ENCODE peak calls at places on chromosomes 4 and X, in seven cellular contexts. Q is NCI-H1092; B is erythroblast; A is occipital lobe; K is T-helper 2 cell; W is activated naive CD8-positive, alpha-beta T cell treated with anti-CD3 and anti-CD28 coated beads, Interleukin-2, amount 50 U/mL, for 24 hours; G is M059J. T is an unnamed sample.

GRCh38 chr4:118322831-118323502 is 29.8 kb downstream of the PRSS12 start:
- DNase-seq in K (no peak), B (no peak), Q (no peak), A (no peak), G (no peak), W (no peak), T (no peak)

GRCh38 chr4:26459756-26460530 is 30.3 kb downstream of the CCKAR start:
- DNase-seq in K (no peak), W (no peak), Q (no peak), G (no peak), B (no peak), A (no peak), T (no peak)

GRCh38 chrX:3425031-3425430 is 78.6 kb upstream of the MXRA5 start:
- DNase-seq in B (no peak), A (no peak), W (no peak), G (no peak), K (no peak), Q (no peak), T (no peak)

GRCh38 chr4:174275101-174275500 is 8.4 kb downstream of the FBXO8 start:
- DNase-seq in K (no peak), A (no peak), W (no peak), Q (no peak), G (no peak), B (no peak), T (no peak)

GRCh38 chr4:87965501-87965975 is 10.0 kb upstream of the SPP1 start:
- DNase-seq in K (no peak), B (no peak), Q (no peak), G (no peak), A (no peak), W (no peak), T (peak)

GRCh38 chrX:53091354-53091753 is 2.6 kb upstream of the KANTR start:
- DNase-seq in Q (no peak), K (no peak), W (no peak), B (no peak), G (no peak), A (no peak), T (no peak)

GRCh38 chrX:54922547-54922946 is 1.9 kb downstream of the TRO start:
- DNase-seq in K (no peak), A (no peak), Q (no peak), W (no peak), G (no peak), B (no peak), T (no peak)

GRCh38 chrX:153582896-153583295 is 16.0 kb downstream of the CCNQ start:
- DNase-seq in W (peak), B (no peak), G (no peak), K (peak), Q (no peak), A (no peak), T (no peak)

GRCh38 chr4:123821861-123822260 is 425.3 kb downstream of the SPRY1 start:
- DNase-seq in W (no peak), K (no peak), A (no peak), B (no peak), G (peak), Q (no peak), T (peak)

GRCh38 chrX:41802958-41803357 is 79.0 kb downstream of the GPR82 start:
- DNase-seq in A (no peak), B (no peak), W (no peak), Q (no peak), K (no peak), G (peak), T (peak)

GRCh38 chrX:63050225-63050624 is 300.9 kb downstream of the SPIN4 start:
- DNase-seq in B (no peak), K (no peak), Q (no peak), A (no peak), W (no peak), G (no peak), T (peak)

GRCh38 chr4:54213812-54214211 is 15.3 kb upstream of the PDGFRA start:
- DNase-seq in W (no peak), G (peak), Q (no peak), K (no peak), B (no peak), A (no peak), T (no peak)

GRCh38 chr4:174592985-174593335 is 70.7 kb upstream of the HPGD start:
- DNase-seq in W (no peak), B (peak), A (no peak), G (peak), Q (no peak), K (no peak), T (no peak)

GRCh38 chrX:33808636-33809035 is 323.5 kb downstream of the FAM47A start:
- DNase-seq in A (no peak), K (no peak), G (no peak), W (no peak), B (no peak), Q (no peak), T (peak)

GRCh38 chrX:147476008-147476407 is 435.7 kb upstream of the FMR1 start:
- DNase-seq in A (no peak), K (no peak), Q (no peak), W (no peak), G (peak), B (peak), T (peak)

GRCh38 chrX:100413231-100413630 is 3.2 kb upstream of the PCDH19 start:
- DNase-seq in G (peak), W (no peak), A (peak), B (peak), Q (peak), K (no peak), T (peak)

GRCh38 chr4:110128092-110128989 is 70.1 kb downstream of the ELOVL6 start:
- DNase-seq in W (no peak), B (peak), K (no peak), A (no peak), G (no peak), Q (no peak), T (no peak)

GRCh38 chrX:68934421-68934820 is 105.6 kb downstream of the EFNB1 start:
- DNase-seq in B (no peak), A (no peak), G (no peak), Q (no peak), W (no peak), K (no peak), T (no peak)

GRCh38 chrX:7110821-7111276 is 36.7 kb upstream of the STS start:
- DNase-seq in G (peak), W (no peak), Q (no peak), K (no peak), B (no peak), A (no peak), T (no peak)

GRCh38 chr4:19494958-19495357 is 756.7 kb upstream of the SLIT2 start:
- DNase-seq in B (no peak), W (no peak), A (no peak), Q (no peak), K (no peak), G (no peak), T (no peak)

GRCh38 chrX:139738581-139738980 is 30.6 kb upstream of the MCF2 start:
- DNase-seq in A (no peak), W (no peak), Q (no peak), G (peak), K (no peak), B (no peak), T (no peak)

GRCh38 chr4:88975925-88976511 is 81.0 kb downstream of the FAM13A start:
- DNase-seq in Q (no peak), W (no peak), B (no peak), G (no peak), K (no peak), A (no peak), T (no peak)

GRCh38 chr4:98092833-98093439 is 50.3 kb downstream of the STPG2 start:
- DNase-seq in G (peak), K (no peak), W (no peak), A (no peak), Q (no peak), B (peak), T (peak)

GRCh38 chr4:17447675-17448298 is 64.1 kb downstream of the QDPR start:
- DNase-seq in A (peak), B (peak), G (peak), K (peak), W (peak), Q (peak), T (peak)

GRCh38 chrX:55489315-55490009 is at the start of gene USP51:
- DNase-seq in Q (no peak), G (peak), B (peak), A (peak), W (peak), K (no peak), T (peak)

GRCh38 chrX:22526339-22526738 is 253.6 kb downstream of the CBLL2 start:
- DNase-seq in G (peak), K (no peak), Q (no peak), A (no peak), B (no peak), W (no peak), T (no peak)

GRCh38 chr4:71004281-71004851 is 10.9 kb downstream of the DCK start:
- DNase-seq in B (peak), G (no peak), A (no peak), W (peak), Q (no peak), K (peak), T (peak)

GRCh38 chrX:18146954-18147353 is 73.7 kb downstream of the BEND2 start:
- DNase-seq in G (peak), Q (no peak), K (no peak), B (peak), A (no peak), W (peak), T (peak)

GRCh38 chrX:155966876-155967275 is 30.6 kb upstream of the IL9R start:
- DNase-seq in W (peak), K (no peak), B (peak), Q (peak), A (no peak), G (peak), T (peak)

GRCh38 chr4:13611283-13611842 is 16.2 kb downstream of the BOD1L1 start:
- DNase-seq in K (no peak), W (no peak), A (peak), Q (no peak), G (no peak), B (no peak), T (no peak)

GRCh38 chr4:54940996-54941395 is 184.4 kb downstream of the KDR start:
- DNase-seq in G (no peak), K (no peak), A (no peak), B (no peak), W (peak), Q (no peak), T (no peak)

T was measured in GM23338.